ENCODE peak calls at places on chromosomes 11 and 22, in five cellular contexts. R, I, Z, H and V are unnamed samples.

GRCh38 chr11:31808721-31809542 is 2.2 kb downstream of the PAX6 start:
- DNase-seq in R (no peak), I (no peak), Z (no peak), H (no peak), V (no peak)

GRCh38 chr22:35555351-35555915 is 14.8 kb downstream of the RASD2 start:
- DNase-seq in R (no peak), I (no peak), Z (no peak), H (no peak), V (no peak)

GRCh38 chr22:35597692-35598395 is 19.3 kb downstream of the MB start:
- DNase-seq in R (no peak), I (no peak), Z (no peak), H (no peak), V (no peak)

GRCh38 chr11:66659785-66660184 is 17.9 kb downstream of the RBM4B start:
- DNase-seq in R (no peak), I (no peak), Z (no peak), H (no peak), V (no peak)

GRCh38 chr11:108500169-108500568 is 2.0 kb upstream of the POGLUT3 start:
- DNase-seq in R (no peak), I (no peak), Z (no peak), H (no peak), V (no peak)

GRCh38 chr22:40334060-40334459 is 12.2 kb upstream of the ADSL start:
- DNase-seq in R (no peak), I (no peak), Z (no peak), H (no peak), V (no peak)

GRCh38 chr22:31085493-31085824 is 4.3 kb downstream of the SMTN start:
- DNase-seq in R (no peak), I (no peak), Z (no peak), H (peak), V (no peak)

GRCh38 chr22:23164091-23164490 is 16.2 kb upstream of the BCR start:
- DNase-seq in R (no peak), I (no peak), Z (no peak), H (no peak), V (no peak)

GRCh38 chr11:95256204-95256819 is 25.3 kb upstream of the SESN3 start:
- DNase-seq in R (no peak), I (no peak), Z (no peak), H (no peak), V (no peak)